ENCODE peak calls at places on chromosomes 11 and 22, in seven cellular contexts. One of them, this sample, is unnamed.

GRCh38 chr11:96187779-96188624 is 155.0 kb downstream of the MAML2 start:
- DNase-seq in activated CD8-positive, alpha-beta memory T cell treated with anti-CD3 and anti-CD28 coated beads, Interleukin-2, amount 50 U/mL, for 48 hours: no peak
- DNase-seq in CD8-positive, alpha-beta T cell: no peak
- DNase-seq in EL: peak
- DNase-seq in RKO: no peak
- DNase-seq in hippocampal formation: no peak
- DNase-seq in kidney: no peak
- DNase-seq in this sample: no peak

GRCh38 chr11:10274726-10275125 is 19.3 kb downstream of the SBF2 start:
- DNase-seq in RKO: no peak
- DNase-seq in kidney: no peak
- DNase-seq in EL: no peak
- DNase-seq in CD8-positive, alpha-beta T cell: no peak
- DNase-seq in activated CD8-positive, alpha-beta memory T cell treated with anti-CD3 and anti-CD28 coated beads, Interleukin-2, amount 50 U/mL, for 48 hours: no peak
- DNase-seq in hippocampal formation: no peak
- DNase-seq in this sample: no peak

GRCh38 chr11:126890561-126890960 is 110.0 kb downstream of the KIRREL3 start:
- DNase-seq in CD8-positive, alpha-beta T cell: no peak
- DNase-seq in kidney: no peak
- DNase-seq in hippocampal formation: peak
- DNase-seq in RKO: no peak
- DNase-seq in activated CD8-positive, alpha-beta memory T cell treated with anti-CD3 and anti-CD28 coated beads, Interleukin-2, amount 50 U/mL, for 48 hours: no peak
- DNase-seq in EL: no peak
- DNase-seq in this sample: no peak

GRCh38 chr11:76786053-76787014 is 3.2 kb downstream of the TSKU start:
- DNase-seq in kidney: no peak
- DNase-seq in hippocampal formation: no peak
- DNase-seq in activated CD8-positive, alpha-beta memory T cell treated with anti-CD3 and anti-CD28 coated beads, Interleukin-2, amount 50 U/mL, for 48 hours: no peak
- DNase-seq in EL: no peak
- DNase-seq in RKO: no peak
- DNase-seq in CD8-positive, alpha-beta T cell: no peak
- DNase-seq in this sample: no peak

GRCh38 chr11:64331569-64332371 is 8.2 kb upstream of the CCDC88B start:
- DNase-seq in activated CD8-positive, alpha-beta memory T cell treated with anti-CD3 and anti-CD28 coated beads, Interleukin-2, amount 50 U/mL, for 48 hours: peak
- DNase-seq in kidney: peak
- DNase-seq in CD8-positive, alpha-beta T cell: peak
- DNase-seq in EL: peak
- DNase-seq in hippocampal formation: peak
- DNase-seq in RKO: peak
- DNase-seq in this sample: peak

GRCh38 chr11:134126197-134126822 is 57.4 kb downstream of the JAM3 start:
- DNase-seq in hippocampal formation: peak
- DNase-seq in CD8-positive, alpha-beta T cell: no peak
- DNase-seq in EL: peak
- DNase-seq in activated CD8-positive, alpha-beta memory T cell treated with anti-CD3 and anti-CD28 coated beads, Interleukin-2, amount 50 U/mL, for 48 hours: no peak
- DNase-seq in RKO: peak
- DNase-seq in kidney: no peak
- DNase-seq in this sample: no peak

GRCh38 chr11:70155386-70155785 is 47.7 kb upstream of the FADD start:
- DNase-seq in CD8-positive, alpha-beta T cell: no peak
- DNase-seq in hippocampal formation: no peak
- DNase-seq in EL: no peak
- DNase-seq in RKO: no peak
- DNase-seq in activated CD8-positive, alpha-beta memory T cell treated with anti-CD3 and anti-CD28 coated beads, Interleukin-2, amount 50 U/mL, for 48 hours: no peak
- DNase-seq in kidney: no peak
- DNase-seq in this sample: no peak

GRCh38 chr11:62678770-62679696 is at the start of gene UBXN1:
- DNase-seq in activated CD8-positive, alpha-beta memory T cell treated with anti-CD3 and anti-CD28 coated beads, Interleukin-2, amount 50 U/mL, for 48 hours: peak
- DNase-seq in EL: peak
- DNase-seq in hippocampal formation: peak
- DNase-seq in CD8-positive, alpha-beta T cell: peak
- DNase-seq in RKO: peak
- DNase-seq in kidney: peak
- DNase-seq in this sample: no peak

GRCh38 chr11:73100578-73100977 is 41.5 kb downstream of the FCHSD2 start:
- DNase-seq in hippocampal formation: no peak
- DNase-seq in CD8-positive, alpha-beta T cell: no peak
- DNase-seq in kidney: no peak
- DNase-seq in EL: no peak
- DNase-seq in activated CD8-positive, alpha-beta memory T cell treated with anti-CD3 and anti-CD28 coated beads, Interleukin-2, amount 50 U/mL, for 48 hours: no peak
- DNase-seq in RKO: no peak
- DNase-seq in this sample: no peak

GRCh38 chr11:74683279-74683871 is 47.9 kb downstream of the CHRDL2 start:
- DNase-seq in CD8-positive, alpha-beta T cell: no peak
- DNase-seq in kidney: peak
- DNase-seq in EL: peak
- DNase-seq in RKO: no peak
- DNase-seq in hippocampal formation: peak
- DNase-seq in activated CD8-positive, alpha-beta memory T cell treated with anti-CD3 and anti-CD28 coated beads, Interleukin-2, amount 50 U/mL, for 48 hours: no peak
- DNase-seq in this sample: no peak

GRCh38 chr11:1694846-1695547 is 2.0 kb upstream of the KRTAP5-6 start:
- DNase-seq in activated CD8-positive, alpha-beta memory T cell treated with anti-CD3 and anti-CD28 coated beads, Interleukin-2, amount 50 U/mL, for 48 hours: no peak
- DNase-seq in CD8-positive, alpha-beta T cell: no peak
- DNase-seq in EL: no peak
- DNase-seq in hippocampal formation: no peak
- DNase-seq in kidney: no peak
- DNase-seq in RKO: no peak
- DNase-seq in this sample: no peak

GRCh38 chr11:5118893-5119292 is 19.3 kb downstream of the OR52A5 start:
- DNase-seq in RKO: no peak
- DNase-seq in EL: no peak
- DNase-seq in activated CD8-positive, alpha-beta memory T cell treated with anti-CD3 and anti-CD28 coated beads, Interleukin-2, amount 50 U/mL, for 48 hours: no peak
- DNase-seq in kidney: no peak
- DNase-seq in hippocampal formation: no peak
- DNase-seq in CD8-positive, alpha-beta T cell: no peak
- DNase-seq in this sample: no peak

GRCh38 chr11:128862913-128863660 is 4.0 kb downstream of the KCNJ1 start:
- DNase-seq in activated CD8-positive, alpha-beta memory T cell treated with anti-CD3 and anti-CD28 coated beads, Interleukin-2, amount 50 U/mL, for 48 hours: no peak
- DNase-seq in CD8-positive, alpha-beta T cell: no peak
- DNase-seq in kidney: no peak
- DNase-seq in RKO: no peak
- DNase-seq in hippocampal formation: no peak
- DNase-seq in EL: peak
- DNase-seq in this sample: no peak

GRCh38 chr11:32018672-32019071 is 72.2 kb upstream of the RCN1 start:
- DNase-seq in hippocampal formation: no peak
- DNase-seq in RKO: no peak
- DNase-seq in kidney: no peak
- DNase-seq in activated CD8-positive, alpha-beta memory T cell treated with anti-CD3 and anti-CD28 coated beads, Interleukin-2, amount 50 U/mL, for 48 hours: no peak
- DNase-seq in EL: no peak
- DNase-seq in CD8-positive, alpha-beta T cell: no peak
- DNase-seq in this sample: no peak

GRCh38 chr11:74443071-74443864 is 24.1 kb downstream of the KCNE3 start:
- DNase-seq in hippocampal formation: no peak
- DNase-seq in activated CD8-positive, alpha-beta memory T cell treated with anti-CD3 and anti-CD28 coated beads, Interleukin-2, amount 50 U/mL, for 48 hours: no peak
- DNase-seq in RKO: no peak
- DNase-seq in EL: no peak
- DNase-seq in CD8-positive, alpha-beta T cell: no peak
- DNase-seq in kidney: no peak
- DNase-seq in this sample: no peak

GRCh38 chr11:1229471-1230120 is 6.7 kb downstream of the MUC5B start:
- DNase-seq in activated CD8-positive, alpha-beta memory T cell treated with anti-CD3 and anti-CD28 coated beads, Interleukin-2, amount 50 U/mL, for 48 hours: no peak
- DNase-seq in CD8-positive, alpha-beta T cell: no peak
- DNase-seq in hippocampal formation: no peak
- DNase-seq in EL: no peak
- DNase-seq in RKO: no peak
- DNase-seq in kidney: peak
- DNase-seq in this sample: no peak

GRCh38 chr11:15883349-15883961 is 472.9 kb downstream of the SOX6 start:
- DNase-seq in activated CD8-positive, alpha-beta memory T cell treated with anti-CD3 and anti-CD28 coated beads, Interleukin-2, amount 50 U/mL, for 48 hours: no peak
- DNase-seq in RKO: no peak
- DNase-seq in hippocampal formation: no peak
- DNase-seq in kidney: no peak
- DNase-seq in CD8-positive, alpha-beta T cell: no peak
- DNase-seq in EL: no peak
- DNase-seq in this sample: no peak

GRCh38 chr11:133929401-133930052 is 27.2 kb downstream of the IGSF9B start:
- DNase-seq in CD8-positive, alpha-beta T cell: no peak
- DNase-seq in EL: no peak
- DNase-seq in activated CD8-positive, alpha-beta memory T cell treated with anti-CD3 and anti-CD28 coated beads, Interleukin-2, amount 50 U/mL, for 48 hours: no peak
- DNase-seq in hippocampal formation: no peak
- DNase-seq in RKO: no peak
- DNase-seq in kidney: no peak
- DNase-seq in this sample: no peak

GRCh38 chr11:128840137-128840536 is 27.0 kb downstream of the KCNJ1 start:
- DNase-seq in EL: no peak
- DNase-seq in hippocampal formation: no peak
- DNase-seq in kidney: no peak
- DNase-seq in RKO: no peak
- DNase-seq in activated CD8-positive, alpha-beta memory T cell treated with anti-CD3 and anti-CD28 coated beads, Interleukin-2, amount 50 U/mL, for 48 hours: no peak
- DNase-seq in CD8-positive, alpha-beta T cell: no peak
- DNase-seq in this sample: no peak

GRCh38 chr11:119484741-119485605 is 62.0 kb upstream of the THY1 start:
- DNase-seq in CD8-positive, alpha-beta T cell: no peak
- DNase-seq in kidney: no peak
- DNase-seq in EL: no peak
- DNase-seq in RKO: no peak
- DNase-seq in activated CD8-positive, alpha-beta memory T cell treated with anti-CD3 and anti-CD28 coated beads, Interleukin-2, amount 50 U/mL, for 48 hours: peak
- DNase-seq in hippocampal formation: no peak
- DNase-seq in this sample: no peak

GRCh38 chr22:46734830-46735453 is 3.1 kb downstream of the CERK start:
- DNase-seq in kidney: no peak
- DNase-seq in activated CD8-positive, alpha-beta memory T cell treated with anti-CD3 and anti-CD28 coated beads, Interleukin-2, amount 50 U/mL, for 48 hours: peak
- DNase-seq in RKO: no peak
- DNase-seq in hippocampal formation: no peak
- DNase-seq in EL: no peak
- DNase-seq in CD8-positive, alpha-beta T cell: peak
- DNase-seq in this sample: peak

GRCh38 chr22:25696763-25697710 is 45.0 kb upstream of the MYO18B start:
- DNase-seq in kidney: no peak
- DNase-seq in CD8-positive, alpha-beta T cell: no peak
- DNase-seq in RKO: no peak
- DNase-seq in activated CD8-positive, alpha-beta memory T cell treated with anti-CD3 and anti-CD28 coated beads, Interleukin-2, amount 50 U/mL, for 48 hours: no peak
- DNase-seq in EL: no peak
- DNase-seq in hippocampal formation: no peak
- DNase-seq in this sample: no peak

GRCh38 chr11:19577849-19578619 is 134.6 kb upstream of the NAV2 start:
- DNase-seq in activated CD8-positive, alpha-beta memory T cell treated with anti-CD3 and anti-CD28 coated beads, Interleukin-2, amount 50 U/mL, for 48 hours: no peak
- DNase-seq in hippocampal formation: peak
- DNase-seq in kidney: peak
- DNase-seq in CD8-positive, alpha-beta T cell: no peak
- DNase-seq in RKO: no peak
- DNase-seq in EL: peak
- DNase-seq in this sample: no peak

GRCh38 chr11:9459573-9460321 is 1.1 kb upstream of the ZNF143 start:
- DNase-seq in EL: peak
- DNase-seq in CD8-positive, alpha-beta T cell: peak
- DNase-seq in activated CD8-positive, alpha-beta memory T cell treated with anti-CD3 and anti-CD28 coated beads, Interleukin-2, amount 50 U/mL, for 48 hours: peak
- DNase-seq in hippocampal formation: no peak
- DNase-seq in kidney: no peak
- DNase-seq in RKO: peak
- DNase-seq in this sample: no peak

GRCh38 chr11:125128450-125128849 is 17.0 kb upstream of the TMEM218 start:
- DNase-seq in activated CD8-positive, alpha-beta memory T cell treated with anti-CD3 and anti-CD28 coated beads, Interleukin-2, amount 50 U/mL, for 48 hours: no peak
- DNase-seq in CD8-positive, alpha-beta T cell: no peak
- DNase-seq in EL: peak
- DNase-seq in hippocampal formation: no peak
- DNase-seq in RKO: peak
- DNase-seq in kidney: no peak
- DNase-seq in this sample: no peak

GRCh38 chr22:24875862-24876506 is 70.0 kb downstream of the SGSM1 start:
- DNase-seq in CD8-positive, alpha-beta T cell: no peak
- DNase-seq in EL: peak
- DNase-seq in activated CD8-positive, alpha-beta memory T cell treated with anti-CD3 and anti-CD28 coated beads, Interleukin-2, amount 50 U/mL, for 48 hours: peak
- DNase-seq in kidney: no peak
- DNase-seq in RKO: peak
- DNase-seq in hippocampal formation: no peak
- DNase-seq in this sample: no peak

GRCh38 chr11:12019337-12019736 is 10.9 kb upstream of the DKK3 start:
- DNase-seq in RKO: no peak
- DNase-seq in CD8-positive, alpha-beta T cell: no peak
- DNase-seq in hippocampal formation: peak
- DNase-seq in activated CD8-positive, alpha-beta memory T cell treated with anti-CD3 and anti-CD28 coated beads, Interleukin-2, amount 50 U/mL, for 48 hours: no peak
- DNase-seq in EL: no peak
- DNase-seq in kidney: no peak
- DNase-seq in this sample: no peak

GRCh38 chr22:34113381-34113780 is 193.1 kb upstream of the LARGE1 start:
- DNase-seq in kidney: no peak
- DNase-seq in RKO: no peak
- DNase-seq in activated CD8-positive, alpha-beta memory T cell treated with anti-CD3 and anti-CD28 coated beads, Interleukin-2, amount 50 U/mL, for 48 hours: no peak
- DNase-seq in EL: no peak
- DNase-seq in hippocampal formation: no peak
- DNase-seq in CD8-positive, alpha-beta T cell: no peak
- DNase-seq in this sample: no peak

GRCh38 chr11:130801287-130802146 is 114.8 kb downstream of the SNX19 start:
- DNase-seq in EL: peak
- DNase-seq in CD8-positive, alpha-beta T cell: no peak
- DNase-seq in hippocampal formation: no peak
- DNase-seq in activated CD8-positive, alpha-beta memory T cell treated with anti-CD3 and anti-CD28 coated beads, Interleukin-2, amount 50 U/mL, for 48 hours: no peak
- DNase-seq in kidney: no peak
- DNase-seq in RKO: no peak
- DNase-seq in this sample: no peak

GRCh38 chr11:108859510-108859909 is 194.6 kb downstream of the DDX10 start:
- DNase-seq in kidney: no peak
- DNase-seq in RKO: no peak
- DNase-seq in hippocampal formation: no peak
- DNase-seq in activated CD8-positive, alpha-beta memory T cell treated with anti-CD3 and anti-CD28 coated beads, Interleukin-2, amount 50 U/mL, for 48 hours: no peak
- DNase-seq in EL: no peak
- DNase-seq in CD8-positive, alpha-beta T cell: no peak
- DNase-seq in this sample: no peak

GRCh38 chr22:19361501-19362103 is 69.9 kb downstream of the HIRA start:
- DNase-seq in RKO: no peak
- DNase-seq in hippocampal formation: no peak
- DNase-seq in CD8-positive, alpha-beta T cell: no peak
- DNase-seq in activated CD8-positive, alpha-beta memory T cell treated with anti-CD3 and anti-CD28 coated beads, Interleukin-2, amount 50 U/mL, for 48 hours: no peak
- DNase-seq in EL: no peak
- DNase-seq in kidney: no peak
- DNase-seq in this sample: peak

GRCh38 chr11:3215346-3216026 is 3.1 kb downstream of the MRGPRG start:
- DNase-seq in RKO: no peak
- DNase-seq in CD8-positive, alpha-beta T cell: no peak
- DNase-seq in EL: no peak
- DNase-seq in kidney: peak
- DNase-seq in hippocampal formation: no peak
- DNase-seq in activated CD8-positive, alpha-beta memory T cell treated with anti-CD3 and anti-CD28 coated beads, Interleukin-2, amount 50 U/mL, for 48 hours: no peak
- DNase-seq in this sample: no peak

GRCh38 chr11:117498791-117499190 is 171.1 kb downstream of the CEP164 start:
- DNase-seq in hippocampal formation: no peak
- DNase-seq in RKO: no peak
- DNase-seq in EL: no peak
- DNase-seq in activated CD8-positive, alpha-beta memory T cell treated with anti-CD3 and anti-CD28 coated beads, Interleukin-2, amount 50 U/mL, for 48 hours: no peak
- DNase-seq in CD8-positive, alpha-beta T cell: no peak
- DNase-seq in kidney: peak
- DNase-seq in this sample: no peak

GRCh38 chr11:19974886-19975285 is 185.4 kb downstream of the DBX1 start:
- DNase-seq in CD8-positive, alpha-beta T cell: no peak
- DNase-seq in kidney: no peak
- DNase-seq in RKO: no peak
- DNase-seq in EL: no peak
- DNase-seq in activated CD8-positive, alpha-beta memory T cell treated with anti-CD3 and anti-CD28 coated beads, Interleukin-2, amount 50 U/mL, for 48 hours: no peak
- DNase-seq in hippocampal formation: no peak
- DNase-seq in this sample: no peak

GRCh38 chr11:92107331-92107730 is 117.3 kb upstream of the FAT3 start:
- DNase-seq in EL: no peak
- DNase-seq in kidney: no peak
- DNase-seq in CD8-positive, alpha-beta T cell: no peak
- DNase-seq in hippocampal formation: no peak
- DNase-seq in RKO: no peak
- DNase-seq in activated CD8-positive, alpha-beta memory T cell treated with anti-CD3 and anti-CD28 coated beads, Interleukin-2, amount 50 U/mL, for 48 hours: no peak
- DNase-seq in this sample: no peak

GRCh38 chr11:105673089-105673488 is 63.2 kb downstream of the GRIA4 start:
- DNase-seq in kidney: no peak
- DNase-seq in CD8-positive, alpha-beta T cell: no peak
- DNase-seq in EL: peak
- DNase-seq in RKO: peak
- DNase-seq in activated CD8-positive, alpha-beta memory T cell treated with anti-CD3 and anti-CD28 coated beads, Interleukin-2, amount 50 U/mL, for 48 hours: no peak
- DNase-seq in hippocampal formation: no peak
- DNase-seq in this sample: no peak

GRCh38 chr22:29031236-29031982 is 30.2 kb downstream of the C22orf31 start:
- DNase-seq in EL: peak
- DNase-seq in kidney: peak
- DNase-seq in CD8-positive, alpha-beta T cell: no peak
- DNase-seq in activated CD8-positive, alpha-beta memory T cell treated with anti-CD3 and anti-CD28 coated beads, Interleukin-2, amount 50 U/mL, for 48 hours: no peak
- DNase-seq in RKO: peak
- DNase-seq in hippocampal formation: no peak
- DNase-seq in this sample: no peak

This sample was measured in GM12878.